ENCODE peak calls at places on chromosome 18, in nine cellular contexts. S is activated CD8-positive, alpha-beta memory T cell treated with anti-CD3 and anti-CD28 coated beads for 1 hour; R is iris pigment epithelial cell; C is left cardiac atrium; F is posterior vena cava; Z is SJSA1; M is cardiac fibroblast; D is activated T-helper 1 cell treated with anti-CD3 and anti-CD28 coated beads, Interleukin-2, amount 50 U/mL, for 16 hours; Y is activated T-cell treated with anti-CD3 and anti-CD28 coated beads, Interleukin-2, amount 50 U/mL, for 24 hours. L is an unnamed sample.

GRCh38 chr18:54558609-54559585 is 32.1 kb upstream of the DYNAP start:
- DNase-seq in C (no peak), Z (no peak), Y (no peak), M (peak), D (no peak), S (no peak), F (no peak), R (peak), L (peak)

GRCh38 chr18:61470111-61470673 is 137.0 kb downstream of the CDH20 start:
- DNase-seq in C (no peak), M (no peak), S (no peak), Y (no peak), Z (no peak), D (no peak), R (no peak), F (no peak), L (no peak)

GRCh38 chr18:57931038-57931437 is 113.0 kb upstream of the NEDD4L start:
- DNase-seq in Y (no peak), D (no peak), C (no peak), S (no peak), M (no peak), Z (no peak), R (no peak), F (no peak), L (no peak)

GRCh38 chr18:8703781-8704301 is 1.5 kb upstream of the MTCL1 start:
- DNase-seq in Z (no peak), S (no peak), C (no peak), F (no peak), D (no peak), M (no peak), R (no peak), Y (no peak), L (no peak)

GRCh38 chr18:22172594-22173049 is 3.2 kb downstream of the GATA6 start:
- DNase-seq in C (no peak), R (no peak), Z (no peak), F (no peak), Y (no peak), S (no peak), M (peak), D (no peak), L (no peak)

GRCh38 chr18:3044931-3045698 is 32.2 kb upstream of the LPIN2 start:
- DNase-seq in Y (no peak), M (no peak), S (no peak), R (no peak), Z (peak), C (peak), F (no peak), D (no peak), L (no peak)

GRCh38 chr18:22286576-22286975 is 117.2 kb downstream of the GATA6 start:
- DNase-seq in D (no peak), Y (no peak), R (no peak), F (no peak), M (peak), S (no peak), Z (no peak), C (peak), L (no peak)

GRCh38 chr18:61942072-61942471 is 49.3 kb upstream of the RNF152 start:
- DNase-seq in Y (no peak), R (no peak), F (no peak), Z (peak), S (no peak), C (no peak), M (no peak), D (no peak), L (no peak)

GRCh38 chr18:73780218-73780617 is 367.4 kb downstream of the FBXO15 start:
- DNase-seq in F (no peak), C (no peak), M (no peak), D (no peak), Z (no peak), Y (no peak), R (no peak), S (no peak), L (no peak)

GRCh38 chr18:57077786-57078552 is 68.9 kb upstream of the BOD1L2 start:
- DNase-seq in S (peak), C (no peak), R (no peak), D (no peak), F (no peak), Z (no peak), M (no peak), Y (peak), L (no peak)

GRCh38 chr18:58556333-58557012 is 72.4 kb downstream of the ALPK2 start:
- DNase-seq in C (peak), Y (no peak), R (no peak), Z (no peak), D (no peak), S (no peak), M (peak), F (no peak), L (peak)

GRCh38 chr18:48621815-48622555 is 83.2 kb downstream of the CTIF start:
- DNase-seq in Z (peak), S (no peak), R (peak), M (no peak), C (no peak), F (no peak), Y (no peak), D (no peak), L (peak)

GRCh38 chr18:815353-815752 is 3.3 kb upstream of the YES1 start:
- DNase-seq in F (no peak), R (no peak), D (no peak), M (no peak), C (no peak), S (no peak), Z (no peak), Y (no peak), L (no peak)

GRCh38 chr18:77650799-77651385 is 401.2 kb downstream of the GALR1 start:
- DNase-seq in R (peak), Z (peak), Y (peak), F (peak), C (peak), D (peak), S (peak), M (peak), L (peak)

GRCh38 chr18:79938196-79938595 is 13.3 kb downstream of the SLC66A2 start:
- DNase-seq in R (no peak), D (no peak), C (no peak), M (no peak), F (no peak), Y (no peak), S (no peak), Z (no peak), L (no peak)

GRCh38 chr18:63236990-63237389 is 82.6 kb downstream of the BCL2 start:
- DNase-seq in D (no peak), M (no peak), R (no peak), Z (no peak), F (peak), C (peak), Y (no peak), S (no peak), L (no peak)

GRCh38 chr18:456361-456821 is 44.1 kb downstream of the COLEC12 start:
- DNase-seq in R (peak), F (peak), C (peak), Z (no peak), D (no peak), S (no peak), M (peak), Y (no peak), L (peak)

GRCh38 chr18:13606589-13607254 is 119.6 kb downstream of the FAM210A start:
- DNase-seq in Y (no peak), D (no peak), M (no peak), Z (no peak), S (no peak), R (no peak), F (no peak), C (no peak), L (peak)

GRCh38 chr18:59376351-59376935 is 17.4 kb upstream of the LMAN1 start:
- DNase-seq in M (no peak), C (no peak), Y (no peak), S (no peak), R (no peak), F (no peak), D (no peak), Z (no peak), L (no peak)

GRCh38 chr18:51668101-51668500 is 470.6 kb upstream of the MEX3C start:
- DNase-seq in F (no peak), Z (peak), R (peak), D (no peak), C (peak), M (peak), S (no peak), Y (peak), L (peak)

GRCh38 chr18:50009772-50010171 is 185.2 kb downstream of the MYO5B start:
- DNase-seq in D (peak), Z (peak), M (peak), R (peak), F (no peak), Y (peak), C (no peak), S (no peak), L (peak)

GRCh38 chr18:12246849-12247808 is 7.0 kb upstream of the CIDEA start:
- DNase-seq in Z (no peak), C (no peak), S (no peak), F (no peak), Y (no peak), R (peak), D (no peak), M (peak), L (peak)

GRCh38 chr18:28045176-28045810 is 131.6 kb downstream of the CDH2 start:
- DNase-seq in Z (peak), C (no peak), S (no peak), R (peak), D (no peak), F (no peak), M (peak), Y (no peak), L (peak)

GRCh38 chr18:73670536-73670935 is 477.1 kb downstream of the FBXO15 start:
- DNase-seq in Y (no peak), M (no peak), F (no peak), Z (no peak), R (no peak), S (no peak), C (no peak), D (no peak), L (no peak)

GRCh38 chr18:43563780-43564179 is 286.5 kb upstream of the SYT4 start:
- DNase-seq in Z (peak), Y (no peak), C (no peak), S (no peak), F (no peak), M (peak), R (peak), D (no peak), L (peak)

GRCh38 chr18:56532176-56532840 is 106.1 kb downstream of the TXNL1 start:
- DNase-seq in Z (peak), S (no peak), Y (no peak), F (no peak), D (no peak), C (no peak), R (peak), M (no peak), L (no peak)

GRCh38 chr18:63422862-63423304 is 607 bp upstream of the VPS4B start:
- DNase-seq in R (no peak), F (no peak), S (no peak), D (no peak), Z (no peak), C (no peak), Y (no peak), M (no peak), L (no peak)

GRCh38 chr18:63100626-63100900 is 219.0 kb downstream of the BCL2 start:
- DNase-seq in F (no peak), C (no peak), M (no peak), R (no peak), S (no peak), Y (no peak), D (no peak), Z (no peak), L (no peak)

GRCh38 chr18:63829886-63830285 is 54.7 kb downstream of the SERPINB7 start:
- DNase-seq in D (no peak), M (no peak), S (no peak), F (no peak), C (no peak), Z (no peak), R (no peak), Y (no peak), L (no peak)

GRCh38 chr18:24734058-24734457 is 273.6 kb downstream of the HRH4 start:
- DNase-seq in C (no peak), Z (no peak), D (no peak), F (no peak), Y (no peak), M (no peak), S (no peak), R (no peak), L (peak)

GRCh38 chr18:26977791-26978190 is 112.3 kb upstream of the AQP4 start:
- DNase-seq in S (no peak), M (no peak), D (no peak), F (no peak), Z (no peak), Y (no peak), R (no peak), C (no peak), L (no peak)

L was measured in fibroblast of villous mesenchyme.